ENCODE peak calls at places on chromosomes 2 and 18, in five cellular contexts. U is NB4, S is A549, B is ovary, C is esophagus squamous epithelium. X is an unnamed sample.

GRCh38 chr2:156540706-156541105 is 104.5 kb downstream of the GPD2 start:
- DNase-seq in U (no peak), S (no peak), B (no peak), C (no peak), X (no peak)

GRCh38 chr2:240441326-240441992 is 6.0 kb downstream of the GPC1 start:
- DNase-seq in U (no peak), S (no peak), B (peak), C (no peak), X (no peak)

GRCh38 chr2:118974103-118974911 is 32.3 kb downstream of the MARCO start:
- DNase-seq in U (peak), S (peak), B (no peak), C (no peak), X (no peak)

GRCh38 chr2:122704109-122704563 is 948.7 kb downstream of the TSN start:
- DNase-seq in U (no peak), S (no peak), B (no peak), C (no peak), X (no peak)

GRCh38 chr2:143730155-143730949 is 601.1 kb downstream of the ARHGAP15 start:
- DNase-seq in U (peak), S (peak), B (no peak), C (no peak), X (no peak)

GRCh38 chr2:186894478-186894877 is 45.5 kb upstream of the ZSWIM2 start:
- DNase-seq in U (no peak), S (no peak), B (no peak), C (no peak), X (no peak)

GRCh38 chr2:795245-796041 is 118.2 kb upstream of the TMEM18 start:
- DNase-seq in U (no peak), S (no peak), B (peak), C (no peak), X (no peak)

GRCh38 chr2:206989306-206989705 is 50.0 kb downstream of the CPO start:
- DNase-seq in U (peak), S (peak), B (no peak), C (no peak), X (peak)

GRCh38 chr2:126543081-126543480 is 112.9 kb upstream of the GYPC start:
- DNase-seq in U (peak), S (peak), B (no peak), C (no peak), X (peak)

GRCh38 chr2:72149556-72150156 is 2.0 kb upstream of the CYP26B1 start:
- DNase-seq in U (no peak), S (no peak), B (peak), C (no peak), X (no peak)

GRCh38 chr2:205883026-205883425 is 200.7 kb downstream of the NRP2 start:
- DNase-seq in U (no peak), S (no peak), B (no peak), C (no peak), X (no peak)

GRCh38 chr2:10533811-10534321 is 85.7 kb upstream of the ODC1 start:
- DNase-seq in U (peak), S (no peak), B (no peak), C (no peak), X (no peak)

GRCh38 chr2:168047291-168047690 is 200.1 kb downstream of the STK39 start:
- DNase-seq in U (no peak), S (no peak), B (no peak), C (no peak), X (no peak)

GRCh38 chr2:56613917-56614316 is 430.1 kb downstream of the CCDC85A start:
- DNase-seq in U (no peak), S (no peak), B (no peak), C (no peak), X (no peak)

GRCh38 chr2:128642801-128643200 is 324.1 kb upstream of the HS6ST1 start:
- DNase-seq in U (peak), S (no peak), B (no peak), C (no peak), X (no peak)

GRCh38 chr18:79896746-79897145 is 54.7 kb downstream of the SLC66A2 start:
- DNase-seq in U (peak), S (no peak), B (no peak), C (no peak), X (peak)

GRCh38 chr2:176157499-176158305 is 595 bp downstream of the HOXD3 start:
- DNase-seq in U (no peak), S (peak), B (no peak), C (no peak), X (no peak)

GRCh38 chr2:11370377-11371098 is 26.1 kb upstream of the ROCK2 start:
- DNase-seq in U (no peak), S (peak), B (no peak), C (no peak), X (no peak)

GRCh38 chr2:27915874-27916273 is 25.3 kb downstream of the BABAM2 start:
- DNase-seq in U (no peak), S (peak), B (no peak), C (no peak), X (no peak)

GRCh38 chr2:197279997-197280756 is 30.4 kb downstream of the ANKRD44 start:
- DNase-seq in U (no peak), S (no peak), B (no peak), C (no peak), X (no peak)

GRCh38 chr2:62147610-62148301 is 48.2 kb upstream of the B3GNT2 start:
- DNase-seq in U (no peak), S (peak), B (no peak), C (no peak), X (no peak)

GRCh38 chr2:71606244-71606643 is 152.9 kb downstream of the DYSF start:
- DNase-seq in U (no peak), S (no peak), B (no peak), C (no peak), X (peak)

GRCh38 chr2:241064008-241064801 is 37.9 kb downstream of the MTERF4 start:
- DNase-seq in U (no peak), S (peak), B (peak), C (no peak), X (no peak)

GRCh38 chr18:37986665-37987064 is 421.1 kb upstream of the CELF4 start:
- DNase-seq in U (no peak), S (no peak), B (no peak), C (no peak), X (no peak)

GRCh38 chr18:7725473-7725872 is 158.4 kb downstream of the PTPRM start:
- DNase-seq in U (no peak), S (no peak), B (no peak), C (no peak), X (no peak)

GRCh38 chr18:7728297-7728696 is 161.2 kb downstream of the PTPRM start:
- DNase-seq in U (no peak), S (no peak), B (no peak), C (no peak), X (no peak)

GRCh38 chr18:7726522-7726921 is 159.4 kb downstream of the PTPRM start:
- DNase-seq in U (no peak), S (no peak), B (no peak), C (no peak), X (no peak)

GRCh38 chr18:7725897-7726296 is 158.8 kb downstream of the PTPRM start:
- DNase-seq in U (no peak), S (no peak), B (no peak), C (no peak), X (no peak)

GRCh38 chr18:7727381-7728076 is 160.4 kb downstream of the PTPRM start:
- DNase-seq in U (no peak), S (no peak), B (no peak), C (no peak), X (no peak)
- TF ChIP-seq POLR2A in U (no peak), S (no peak), B (no peak), C (no peak), X (no peak)

DNA sequence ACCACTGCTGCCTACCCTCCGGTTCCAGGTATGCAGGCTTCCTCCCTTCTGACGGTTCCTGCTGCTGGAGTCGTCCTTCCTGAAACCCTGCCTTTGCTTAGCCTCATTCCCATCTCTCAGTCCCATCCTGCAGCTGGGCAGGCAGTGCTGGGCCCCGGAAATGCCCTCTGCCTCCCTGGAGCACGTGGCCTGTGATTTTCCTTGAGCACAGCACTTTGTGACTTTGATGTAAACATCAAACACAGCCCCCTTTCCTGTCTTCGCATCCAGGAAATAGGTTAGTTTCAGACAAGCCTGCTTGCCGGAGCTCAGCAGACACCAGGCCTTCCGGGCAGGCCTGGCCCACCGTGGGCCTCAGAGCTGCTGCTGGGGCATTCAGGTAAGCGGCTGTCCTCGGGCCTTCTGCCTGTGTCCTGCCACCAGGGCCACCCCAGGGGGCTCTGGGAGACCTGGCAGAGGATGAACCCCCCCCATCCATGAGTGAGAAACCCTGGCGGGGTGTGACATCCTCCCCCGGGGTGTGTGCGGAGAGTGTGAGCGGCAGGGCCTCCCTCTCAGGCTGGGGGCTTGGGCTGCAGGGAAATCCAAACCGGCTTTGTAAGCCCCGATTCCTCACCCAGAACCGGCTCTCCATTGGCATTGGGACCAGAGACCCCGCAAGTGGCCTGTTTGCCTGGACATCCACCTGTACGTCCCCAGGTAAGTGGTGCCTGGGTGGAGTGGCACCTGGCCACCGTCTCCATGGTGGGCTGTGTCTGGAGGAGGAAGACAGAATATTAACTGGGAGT is at the start of gene ZAP70:
- DNase-seq in U (no peak), S (no peak), B (peak), C (no peak), X (no peak)
- TF ChIP-seq POLR2A in U (no peak), S (no peak), B (no peak), C (no peak), X (no peak)

GRCh38 chr18:24138884-24139616 is at the start of gene CABYR:
- DNase-seq in U (peak), S (peak), B (peak), C (no peak), X (peak)
- TF ChIP-seq POLR2A in U (no peak), S (peak), B (peak), C (no peak), X (no peak)

GRCh38 chr2:45182667-45183620 is 173.7 kb upstream of the SIX2 start:
- DNase-seq in U (no peak), S (no peak), B (no peak), C (no peak), X (no peak)
- TF ChIP-seq POLR2A in U (no peak), S (no peak), B (no peak), C (no peak), X (no peak)

DNA sequence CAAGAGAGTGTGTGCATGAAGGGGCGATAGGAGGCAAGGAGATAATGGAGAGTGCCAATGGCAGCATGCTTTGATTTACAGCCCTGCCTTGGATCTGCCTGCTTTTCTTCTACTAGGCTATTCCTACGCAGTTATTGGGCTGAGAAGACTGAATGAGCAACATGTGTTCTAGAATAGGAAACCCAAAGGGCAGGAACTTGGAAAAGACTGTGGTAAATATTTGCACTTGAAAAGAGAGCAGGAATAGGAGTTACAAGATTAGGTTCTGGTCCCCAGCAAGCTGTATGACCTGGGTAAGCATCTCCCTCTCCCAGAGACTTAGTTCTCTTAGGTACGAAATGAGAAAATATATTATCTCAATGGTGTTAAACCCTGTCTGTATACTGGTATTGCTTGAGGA is 367.7 kb downstream of the CLIP4 start:
- DNase-seq in U (no peak), S (no peak), B (no peak), C (no peak), X (no peak)
- TF ChIP-seq POLR2A in U (no peak), S (no peak), B (no peak), C (no peak), X (no peak)

GRCh38 chr2:73925033-73925704 is 1.5 kb upstream of the DGUOK start:
- DNase-seq in U (peak), S (peak), B (no peak), C (no peak), X (peak)
- TF ChIP-seq POLR2A in U (no peak), S (no peak), B (no peak), C (no peak), X (no peak)

DNA sequence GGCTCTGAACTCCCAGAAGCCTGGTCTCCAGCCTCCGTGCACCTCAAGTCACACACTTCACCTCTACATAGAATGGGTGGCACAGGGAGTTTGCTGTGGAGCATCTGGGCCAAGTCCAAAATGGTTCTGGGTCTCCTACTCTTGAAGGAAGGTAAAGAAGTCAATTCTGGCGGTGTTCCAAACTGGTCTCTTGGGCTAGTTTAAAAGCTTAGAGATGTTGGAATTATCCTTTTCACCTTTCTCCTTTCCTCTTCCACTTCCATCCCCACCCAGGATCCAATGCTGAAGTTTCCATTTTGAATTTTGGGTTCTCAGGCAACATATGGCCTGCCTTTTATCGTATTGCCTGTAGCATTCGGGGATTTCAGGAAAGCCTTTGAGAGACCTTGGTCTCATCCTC is 325.2 kb downstream of the PDE11A start:
- DNase-seq in U (no peak), S (no peak), B (no peak), C (no peak), X (no peak)
- TF ChIP-seq POLR2A in U (no peak), S (no peak), B (no peak), C (no peak), X (no peak)

GRCh38 chr18:62126776-62127175 is 60.1 kb downstream of the PIGN start:
- DNase-seq in U (no peak), S (no peak), B (no peak), C (no peak), X (no peak)
- TF ChIP-seq POLR2A in U (no peak), S (no peak), B (no peak), C (no peak), X (no peak)

GRCh38 chr2:64612575-64613195 is 41.0 kb downstream of the SERTAD2 start:
- DNase-seq in U (no peak), S (no peak), B (no peak), C (no peak), X (no peak)
- TF ChIP-seq POLR2A in U (no peak), S (no peak), B (no peak), C (no peak), X (no peak)

GRCh38 chr2:88068044-88068443 is 419 bp downstream of the SMYD1 start:
- DNase-seq in U (no peak), S (no peak), B (no peak), C (no peak), X (no peak)
- TF ChIP-seq POLR2A in U (no peak), S (no peak), B (no peak), C (no peak), X (no peak)

X was measured in erythroblast.